ENCODE peak calls at places on chromosomes 4 and X, in eight cellular contexts. V is HCT116, G is A549, Z is endothelial cell of umbilical vein, I is K562, D is GM12878, W is HepG2, A is H1. K is an unnamed sample.
A peak's percentile ranks its signal among the peaks of the same experiment; 100 is the strongest.

GRCh38 chr4:105978684-105979296 is 83.5 kb downstream of the NPNT start:
- DNase-seq in V (no peak), G (no peak), Z (peak; percentile 56), I (no peak), D (no peak), W (no peak), A (no peak), K (no peak)

GRCh38 chr4:167622481-167623240 is 388.4 kb upstream of the SPOCK3 start:
- DNase-seq in V (peak; percentile 46), G (peak; percentile 45), Z (peak; percentile 53), I (peak; percentile 27), D (no peak), W (peak; percentile 10), A (peak; percentile 81), K (peak; percentile 47)

GRCh38 chr4:60759518-60760245 is 440.4 kb upstream of the ADGRL3 start:
- DNase-seq in V (no peak), G (no peak), Z (no peak), I (no peak), D (no peak), W (no peak), A (no peak), K (no peak)

GRCh38 chr4:23788460-23788859 is 101.4 kb downstream of the PPARGC1A start:
- DNase-seq in V (no peak), G (no peak), Z (no peak), I (no peak), D (no peak), W (peak; percentile 47), A (no peak), K (peak; percentile 3)

GRCh38 chr4:76017056-76017686 is 6.1 kb downstream of the CXCL10 start:
- DNase-seq in V (no peak), G (no peak), Z (no peak), I (no peak), D (no peak), W (no peak), A (no peak), K (no peak)

GRCh38 chrX:133434197-133434820 is 19.0 kb upstream of the GPC4 start:
- DNase-seq in V (no peak), G (peak; percentile 10), Z (no peak), I (no peak), D (no peak), W (no peak), A (no peak), K (peak; percentile 4)

GRCh38 chr4:76725039-76725438 is 172.9 kb downstream of the SOWAHB start:
- DNase-seq in V (no peak), G (no peak), Z (no peak), I (no peak), D (no peak), W (no peak), A (no peak), K (no peak)

GRCh38 chr4:18138076-18138665 is 116.6 kb upstream of the LCORL start:
- DNase-seq in V (no peak), G (no peak), Z (no peak), I (no peak), D (no peak), W (peak; percentile 9), A (no peak), K (no peak)

GRCh38 chr4:148634476-148634875 is 192.3 kb upstream of the NR3C2 start:
- DNase-seq in V (no peak), G (no peak), Z (no peak), I (no peak), D (no peak), W (no peak), A (no peak), K (no peak)

GRCh38 chr4:153233761-153234371 is 29.6 kb downstream of the TRIM2 start:
- DNase-seq in V (peak; percentile 78), G (peak; percentile 38), Z (peak; percentile 31), I (no peak), D (no peak), W (no peak), A (no peak), K (no peak)

GRCh38 chrX:37349131-37350033 is at the start of gene PRRG1:
- DNase-seq in V (peak; percentile 61), G (peak; percentile 80), Z (peak; percentile 77), I (peak; percentile 84), D (no peak), W (peak; percentile 67), A (peak; percentile 73), K (peak; percentile 67)
- TF ChIP-seq POLR2A in V (no peak), G (peak; percentile 77), Z (peak; percentile 80), I (peak; percentile 79), D (no peak), W (peak; percentile 70), A (peak; percentile 43), K (no peak)

GRCh38 chr4:156738756-156739155 is 232.8 kb downstream of the PDGFC start:
- DNase-seq in V (no peak), G (no peak), Z (no peak), I (no peak), D (no peak), W (no peak), A (no peak), K (no peak)
- TF ChIP-seq MAX in V (no peak), G (no peak), Z (no peak), I (no peak), D (no peak), W (no peak), A (no peak), K (no peak)

GRCh38 chrX:140710710-140711109 is 1.2 kb downstream of the LINC00632 start:
- DNase-seq in V (no peak), G (no peak), Z (no peak), I (no peak), D (no peak), W (no peak), A (no peak), K (no peak)

GRCh38 chrX:140712413-140713173 is 3.0 kb downstream of the LINC00632 start:
- DNase-seq in V (no peak), G (peak; percentile 22), Z (no peak), I (no peak), D (no peak), W (no peak), A (peak; percentile 44), K (peak; percentile 53)

GRCh38 chrX:140713174-140713539 is 3.6 kb downstream of the LINC00632 start:
- DNase-seq in V (no peak), G (no peak), Z (no peak), I (no peak), D (no peak), W (no peak), A (no peak), K (peak; percentile 36)

GRCh38 chrX:140715787-140716186 is 6.2 kb downstream of the LINC00632 start:
- DNase-seq in V (no peak), G (no peak), Z (no peak), I (no peak), D (no peak), W (no peak), A (no peak), K (no peak)
- TF ChIP-seq CTCF in V (no peak), G (no peak), Z (no peak), I (no peak), D (no peak), W (no peak), A (no peak), K (no peak)

GRCh38 chr4:1978741-1979476 is 29.9 kb downstream of the NELFA start:
- DNase-seq in V (no peak), G (no peak), Z (no peak), I (no peak), D (no peak), W (no peak), A (no peak), K (no peak)

GRCh38 chr4:1980561-1981041 is 28.2 kb downstream of the NELFA start:
- DNase-seq in V (no peak), G (no peak), Z (no peak), I (no peak), D (no peak), W (no peak), A (no peak), K (no peak)

GRCh38 chr4:1981251-1982055 is 27.3 kb downstream of the NELFA start:
- DNase-seq in V (peak; percentile 12), G (peak; percentile 41), Z (no peak), I (peak; percentile 74), D (no peak), W (no peak), A (peak; percentile 80), K (peak; percentile 63)

GRCh38 chr4:1978226-1978625 is 30.5 kb downstream of the NELFA start:
- DNase-seq in V (no peak), G (no peak), Z (no peak), I (no peak), D (no peak), W (no peak), A (no peak), K (no peak)

DNA sequence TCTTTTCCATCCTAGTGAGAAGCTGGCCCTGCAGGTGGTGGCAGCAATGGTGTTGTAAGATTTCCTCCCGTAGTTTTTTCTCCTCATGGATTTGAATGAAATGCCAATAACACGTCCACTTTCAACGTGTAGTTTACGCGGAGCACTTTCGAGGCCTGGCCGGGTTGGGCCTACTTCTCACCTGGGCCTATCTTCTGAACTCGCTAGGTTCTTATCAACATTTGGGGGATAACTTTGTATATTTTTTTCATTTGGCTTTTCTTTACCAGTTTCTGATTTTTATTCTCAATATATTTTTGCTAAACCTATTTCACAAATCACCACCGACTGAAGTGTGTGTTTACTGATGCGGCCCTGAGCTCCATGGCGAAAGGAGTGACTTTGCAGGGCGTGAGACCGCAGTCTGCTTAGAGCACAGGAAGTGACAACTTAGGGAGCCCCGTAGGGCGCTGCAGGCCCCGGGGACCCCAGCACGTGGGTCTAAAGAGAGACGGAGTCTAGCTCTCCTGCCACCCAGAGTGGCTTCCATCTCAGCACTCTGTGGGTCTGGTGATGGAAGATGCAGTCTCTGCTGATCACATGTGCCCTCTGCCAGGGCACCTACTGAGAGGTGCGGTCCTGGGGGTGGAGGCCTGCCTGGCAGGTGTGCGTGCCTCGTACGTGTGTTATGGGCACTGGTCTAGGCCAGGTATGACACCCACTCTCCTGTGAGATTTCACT is 29.1 kb downstream of the NELFA start:
- DNase-seq in V (no peak), G (no peak), Z (no peak), I (no peak), D (no peak), W (no peak), A (no peak), K (no peak)
- TF ChIP-seq POLR2A in V (no peak), G (no peak), Z (no peak), I (peak; percentile 31), D (peak; percentile 44), W (no peak), A (no peak), K (peak; percentile 19)

DNA sequence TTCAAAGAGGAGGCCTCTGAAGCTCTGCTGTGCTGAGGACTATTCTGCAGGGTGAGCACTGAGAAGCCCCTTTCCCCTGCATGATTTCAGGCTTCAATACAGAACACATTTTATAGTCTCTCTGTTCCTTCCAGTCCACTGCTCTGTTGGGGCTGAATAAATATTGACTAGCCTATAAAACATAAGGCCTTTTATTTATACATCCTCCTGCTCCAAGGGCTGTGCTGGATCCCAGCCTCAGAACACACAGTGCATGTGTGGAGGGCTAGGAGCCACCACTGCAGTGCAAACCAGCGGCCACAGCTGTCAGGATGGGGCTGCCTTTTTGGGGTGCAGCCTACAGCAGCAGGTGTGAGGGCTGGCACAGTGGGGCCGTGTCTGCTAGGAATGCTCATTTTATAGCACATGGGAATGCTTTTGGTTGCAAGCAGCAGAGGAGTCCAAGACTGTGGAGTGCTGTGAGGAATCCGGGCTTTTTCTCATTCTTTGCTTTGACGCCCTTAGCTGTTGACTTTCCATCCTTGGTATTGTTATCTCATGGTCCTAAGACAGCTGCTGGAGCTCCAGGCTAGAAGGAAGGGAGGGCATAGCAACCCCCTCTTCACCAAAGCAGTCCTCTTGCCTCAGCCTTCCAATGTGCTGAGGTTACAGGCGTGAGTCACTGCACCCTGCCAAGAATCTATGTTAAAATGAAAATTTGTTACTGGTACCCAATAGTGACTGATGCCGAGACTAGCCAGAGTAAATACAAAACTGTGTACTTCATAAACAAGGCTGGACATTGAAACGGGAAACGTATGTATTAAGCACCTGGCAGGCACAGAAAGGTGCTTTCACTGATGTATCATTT is 334.3 kb upstream of the GATB start:
- DNase-seq in V (no peak), G (no peak), Z (no peak), I (no peak), D (no peak), W (no peak), A (no peak), K (no peak)
- TF ChIP-seq MAX in V (no peak), G (no peak), Z (no peak), I (no peak), D (no peak), W (no peak), A (no peak), K (no peak)